ENCODE peak calls at places on chromosomes 5 and 9, in six cellular contexts. G is H4; U is T follicular helper cell; X is left lung; Z is mesendoderm; W is CD8-positive, alpha-beta T cell. P is an unnamed sample.

GRCh38 chr5:15234911-15235310 is 265.1 kb upstream of the FBXL7 start:
- DNase-seq in W (no peak), G (no peak), X (no peak), Z (no peak), U (no peak), P (no peak)

GRCh38 chr5:150148408-150148927 is 7.2 kb downstream of the PDGFRB start:
- DNase-seq in X (no peak), U (no peak), G (no peak), Z (no peak), W (no peak), P (peak; percentile 78)

GRCh38 chr9:110926828-110927227 is 111.4 kb downstream of the LPAR1 start:
- DNase-seq in W (no peak), U (no peak), Z (no peak), G (no peak), X (no peak), P (no peak)

GRCh38 chr5:136309376-136309775 is 56.0 kb downstream of the TRPC7 start:
- DNase-seq in X (no peak), G (no peak), Z (no peak), U (no peak), W (no peak), P (no peak)

GRCh38 chr9:81829201-81829882 is 98.9 kb upstream of the SPATA31D4 start:
- DNase-seq in W (no peak), U (no peak), X (no peak), Z (no peak), G (no peak), P (no peak)

GRCh38 chr9:15641301-15641700 is 88.5 kb downstream of the CCDC171 start:
- DNase-seq in U (no peak), W (no peak), G (no peak), Z (no peak), X (no peak), P (no peak)

GRCh38 chr9:137025120-137025966 is 2.7 kb downstream of the ABCA2 start:
- DNase-seq in U (no peak), W (peak; percentile 49), Z (no peak), G (no peak), X (no peak), P (no peak)

GRCh38 chr9:117473293-117473692 is 58.4 kb upstream of the ASTN2 start:
- DNase-seq in G (no peak), Z (no peak), W (no peak), U (no peak), X (no peak), P (no peak)

GRCh38 chr9:19174127-19174921 is 47.0 kb upstream of the PLIN2 start:
- DNase-seq in G (peak; percentile 71), U (no peak), Z (peak; percentile 61), X (no peak), W (peak; percentile 30), P (peak; percentile 89)

GRCh38 chr9:93009337-93010015 is 49.0 kb upstream of the SUSD3 start:
- DNase-seq in G (no peak), X (no peak), U (no peak), W (no peak), Z (no peak), P (no peak)

GRCh38 chr5:148788636-148789035 is 37.8 kb upstream of the ADRB2 start:
- DNase-seq in Z (peak; percentile 25), X (no peak), W (no peak), G (no peak), U (no peak), P (no peak)

GRCh38 chr5:172749881-172750608 is 20.9 kb downstream of the DUSP1 start:
- DNase-seq in G (no peak), U (no peak), Z (no peak), X (no peak), W (no peak), P (peak; percentile 88)

GRCh38 chr5:93305984-93306383 is 275.0 kb downstream of the NR2F1-AS1 start:
- DNase-seq in X (no peak), U (no peak), W (no peak), Z (peak; percentile 30), G (no peak), P (no peak)

GRCh38 chr5:116544542-116545241 is 29.9 kb downstream of the SEMA6A start:
- DNase-seq in G (no peak), Z (peak; percentile 74), X (no peak), U (no peak), W (no peak), P (no peak)

GRCh38 chr5:150112211-150113046 is 26.1 kb upstream of the CSF1R start:
- DNase-seq in Z (peak; percentile 58), W (no peak), X (no peak), G (peak; percentile 85), U (no peak), P (peak; percentile 91)

GRCh38 chr5:125835293-125836172 is 587.7 kb upstream of the GRAMD2B start:
- DNase-seq in Z (peak; percentile 82), G (peak; percentile 51), X (no peak), W (no peak), U (no peak), P (no peak)

GRCh38 chr9:37327553-37327952 is 94.9 kb upstream of the GRHPR start:
- DNase-seq in Z (no peak), X (no peak), U (no peak), W (no peak), G (no peak), P (no peak)

GRCh38 chr5:132487841-132488555 is 2.6 kb downstream of the IRF1 start:
- DNase-seq in Z (no peak), U (no peak), W (no peak), G (no peak), X (no peak), P (no peak)

GRCh38 chr5:135210286-135211055 is 176.4 kb upstream of the PITX1 start:
- DNase-seq in G (peak; percentile 84), X (no peak), Z (no peak), W (no peak), U (no peak), P (no peak)

GRCh38 chr9:95103385-95104087 is 214.0 kb downstream of the FANCC start:
- DNase-seq in U (no peak), G (no peak), Z (peak; percentile 68), X (peak; percentile 76), W (no peak), P (peak; percentile 81)

GRCh38 chr5:168047043-168047668 is 244.3 kb upstream of the WWC1 start:
- DNase-seq in Z (peak; percentile 89), U (no peak), W (no peak), G (peak; percentile 79), X (no peak), P (no peak)

GRCh38 chr9:112753725-112754124 is 3.2 kb downstream of the SNX30 start:
- DNase-seq in Z (peak; percentile 35), G (peak; percentile 61), U (no peak), X (no peak), W (no peak), P (no peak)

GRCh38 chr9:17402309-17402708 is 176.6 kb upstream of the SH3GL2 start:
- DNase-seq in X (no peak), U (no peak), W (no peak), Z (peak; percentile 78), G (peak; percentile 4), P (no peak)

GRCh38 chr5:179339996-179340395 is 5.3 kb downstream of the ADAMTS2 start:
- DNase-seq in G (no peak), X (peak; percentile 69), Z (no peak), U (no peak), W (no peak), P (no peak)

GRCh38 chr5:128062172-128062746 is 21.3 kb upstream of the SLC12A2 start:
- DNase-seq in Z (no peak), W (no peak), X (no peak), U (no peak), G (no peak), P (no peak)

GRCh38 chr5:78795757-78796156 is 147.2 kb upstream of the LHFPL2 start:
- DNase-seq in W (no peak), U (no peak), Z (no peak), X (no peak), G (no peak), P (no peak)

GRCh38 chr5:146484714-146485391 is 31.1 kb downstream of the GPR151 start:
- DNase-seq in Z (no peak), X (no peak), G (no peak), U (no peak), W (no peak), P (no peak)

GRCh38 chr5:62296998-62297397 is 9.0 kb upstream of the KIF2A start:
- DNase-seq in X (no peak), W (no peak), Z (no peak), U (no peak), G (peak; percentile 14), P (no peak)

GRCh38 chr5:142323480-142324376 is 1.1 kb downstream of the SPRY4 start:
- DNase-seq in X (no peak), Z (no peak), G (peak; percentile 15), W (no peak), U (no peak), P (peak; percentile 81)

GRCh38 chr9:71567890-71568289 is 200.4 kb downstream of the CEMIP2 start:
- DNase-seq in X (no peak), U (no peak), G (no peak), W (no peak), Z (no peak), P (no peak)

GRCh38 chr9:12771891-12772290 is 2.9 kb upstream of the LURAP1L start:
- DNase-seq in G (no peak), Z (peak; percentile 6), U (no peak), W (no peak), X (no peak), P (no peak)

GRCh38 chr9:91089405-91090131 is 272.1 kb downstream of the AUH start:
- DNase-seq in W (no peak), U (no peak), G (peak; percentile 49), Z (peak; percentile 66), X (no peak), P (no peak)

GRCh38 chr9:134593286-134593685 is 48.3 kb upstream of the COL5A1 start:
- DNase-seq in W (no peak), X (peak; percentile 64), U (no peak), G (no peak), Z (no peak), P (no peak)